ENCODE peak calls at places on chromosomes 6 and 20, in ten cellular contexts. V is neural crest cell, H is MM.1S, Q is RWPE1, T is tibial artery, F is nephron progenitor cell, R is Peyer's patch, L is A549, P is GM06990, B is fibroblast of pulmonary artery. X is an unnamed sample.

GRCh38 chr6:118705799-118706481 is 54.5 kb upstream of the CEP85L start:
- DNase-seq in H (peak; percentile 65), F (no peak), T (no peak), Q (no peak), V (no peak), R (peak; percentile 58), L (no peak), B (peak; percentile 77), P (peak; percentile 32), X (peak; percentile 75)

GRCh38 chr20:56625837-56626236 is 3.3 kb upstream of the TFAP2C start:
- DNase-seq in L (no peak), F (no peak), R (no peak), T (no peak), V (no peak), Q (no peak), B (no peak), P (no peak), H (no peak), X (no peak)

GRCh38 chr6:125198285-125199009 is 44.9 kb downstream of the TPD52L1 start:
- DNase-seq in R (no peak), F (no peak), H (no peak), Q (no peak), T (no peak), P (no peak), B (no peak), L (peak; percentile 38), V (no peak), X (peak; percentile 57)

GRCh38 chr6:33779305-33779704 is 9.6 kb downstream of the LEMD2 start:
- DNase-seq in R (no peak), Q (no peak), H (no peak), P (no peak), B (no peak), F (no peak), V (no peak), T (no peak), L (no peak), X (no peak)

GRCh38 chr6:133814797-133815196 is 74.1 kb upstream of the TCF21 start:
- DNase-seq in B (peak; percentile 83), T (peak; percentile 36), R (no peak), Q (peak; percentile 55), L (peak; percentile 39), V (no peak), H (no peak), F (no peak), P (no peak), X (peak; percentile 85)

GRCh38 chr6:166313255-166314070 is 5.3 kb upstream of the PRR18 start:
- DNase-seq in P (peak; percentile 46), Q (peak; percentile 64), L (peak; percentile 18), V (peak; percentile 57), T (peak; percentile 37), F (peak; percentile 65), H (peak; percentile 66), R (peak; percentile 61), B (peak; percentile 43), X (peak; percentile 58)

GRCh38 chr6:104682722-104683643 is 176.7 kb downstream of the HACE1 start:
- DNase-seq in F (peak; percentile 69), V (peak; percentile 70), Q (peak; percentile 51), R (peak; percentile 85), H (peak; percentile 31), B (peak; percentile 64), T (no peak), L (peak; percentile 66), P (peak; percentile 28), X (peak; percentile 33)

GRCh38 chr6:3373597-3374203 is 83.2 kb downstream of the SLC22A23 start:
- DNase-seq in L (no peak), V (no peak), Q (no peak), H (no peak), T (no peak), R (no peak), F (no peak), B (no peak), P (no peak), X (no peak)

GRCh38 chr6:31079656-31080261 is 32.6 kb downstream of the C6orf15 start:
- DNase-seq in L (peak; percentile 53), B (peak; percentile 76), V (peak; percentile 69), T (peak; percentile 68), R (peak; percentile 87), H (peak; percentile 70), Q (peak; percentile 58), P (peak; percentile 41), F (peak; percentile 76), X (peak; percentile 69)

GRCh38 chr20:15759546-15760216 is 813.6 kb downstream of the KIF16B start:
- DNase-seq in B (peak; percentile 7), L (peak; percentile 4), R (no peak), F (no peak), T (no peak), P (no peak), V (no peak), H (no peak), Q (no peak), X (peak; percentile 5)

GRCh38 chr20:53707341-53708102 is 113.9 kb upstream of the ZNF217 start:
- DNase-seq in Q (no peak), F (no peak), B (no peak), L (no peak), P (peak; percentile 42), T (no peak), H (no peak), V (no peak), R (no peak), X (no peak)

GRCh38 chr20:63740501-63741353 is 1.2 kb downstream of the SLC2A4RG start:
- DNase-seq in F (peak; percentile 73), T (peak; percentile 94), L (peak; percentile 90), V (peak; percentile 45), H (no peak), B (peak; percentile 91), R (peak; percentile 91), Q (peak; percentile 97), P (peak; percentile 63), X (peak; percentile 94)

DNA sequence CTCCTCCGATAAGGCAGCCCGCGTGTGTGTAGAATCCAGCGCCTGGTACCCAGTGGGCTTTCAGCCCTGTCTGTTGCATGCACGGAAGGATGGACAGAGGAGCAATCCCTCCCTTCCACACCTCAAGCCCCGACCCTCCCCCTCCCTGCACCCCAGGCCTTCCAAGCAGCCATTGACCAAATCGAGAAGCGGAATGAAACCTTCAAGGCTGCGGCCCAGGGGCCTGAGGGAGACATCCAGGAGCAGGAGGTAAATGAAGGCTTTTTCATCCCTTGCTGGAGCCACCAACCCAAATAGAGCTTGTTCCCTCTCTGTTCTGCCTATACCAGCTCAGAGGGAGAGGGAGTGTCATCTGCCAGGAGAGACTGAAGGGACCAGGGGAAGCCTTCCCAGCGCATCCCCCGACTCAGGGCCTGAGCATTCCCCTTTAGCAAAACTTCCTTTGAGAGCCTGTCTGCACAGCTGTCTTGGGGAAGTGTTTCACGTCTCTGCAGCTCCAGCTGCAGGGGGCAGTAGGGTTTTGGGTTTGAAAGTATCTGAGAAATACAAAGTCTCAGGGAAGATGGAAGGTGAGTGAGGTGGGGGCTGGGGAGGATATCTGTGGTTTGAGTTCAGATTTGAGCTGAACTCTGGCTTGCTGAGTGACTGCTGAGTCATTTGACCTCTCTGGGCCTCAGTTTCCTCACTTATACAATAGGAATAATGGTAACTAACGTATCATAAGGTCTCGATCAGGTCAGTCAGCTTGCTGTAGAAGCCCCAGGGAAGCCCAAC is 16.1 kb downstream of the FGD2 start:
- DNase-seq in H (peak; percentile 65), V (no peak), R (peak; percentile 65), T (no peak), P (no peak), B (peak; percentile 71), Q (no peak), F (no peak), L (peak; percentile 60), X (peak; percentile 61)
- TF ChIP-seq CTCF in H (peak; percentile 65), V (peak; percentile 60), R (peak; percentile 29), T (no peak), P (no peak), B (peak; percentile 70), Q (peak; percentile 45), F (peak; percentile 39), L (peak; percentile 54), X (peak; percentile 44)

GRCh38 chr6:135002229-135002844 is 52.3 kb downstream of the HBS1L start:
- DNase-seq in P (peak; percentile 43), V (no peak), B (peak; percentile 50), H (peak; percentile 56), F (no peak), Q (peak; percentile 24), T (no peak), R (no peak), L (peak; percentile 5), X (peak; percentile 43)
- TF ChIP-seq CTCF in P (peak; percentile 61), V (peak; percentile 75), B (peak; percentile 63), H (peak; percentile 57), F (peak; percentile 59), Q (peak; percentile 65), T (peak; percentile 11), R (peak; percentile 51), L (peak; percentile 56), X (peak; percentile 33)

GRCh38 chr6:71346034-71346680 is 57.5 kb downstream of the OGFRL1 start:
- DNase-seq in R (no peak), P (no peak), B (no peak), F (no peak), L (no peak), T (no peak), H (no peak), Q (no peak), V (no peak), X (no peak)

GRCh38 chr6:71351190-71351589 is 62.6 kb downstream of the OGFRL1 start:
- DNase-seq in P (no peak), V (no peak), F (no peak), B (no peak), T (no peak), L (no peak), H (no peak), R (no peak), Q (no peak), X (no peak)

GRCh38 chr6:71347119-71347518 is 58.5 kb downstream of the OGFRL1 start:
- DNase-seq in B (no peak), V (no peak), H (no peak), P (no peak), F (no peak), Q (no peak), R (no peak), T (no peak), L (no peak), X (no peak)

GRCh38 chr6:71349976-71350615 is 61.5 kb downstream of the OGFRL1 start:
- DNase-seq in H (no peak), L (no peak), P (no peak), T (peak; percentile 43), Q (no peak), B (peak; percentile 75), F (no peak), V (no peak), R (no peak), X (peak; percentile 13)

GRCh38 chr6:71349395-71349794 is 60.8 kb downstream of the OGFRL1 start:
- DNase-seq in T (no peak), Q (peak; percentile 33), F (no peak), H (peak; percentile 39), B (peak; percentile 73), P (no peak), L (peak; percentile 26), R (no peak), V (no peak), X (peak; percentile 33)
- TF ChIP-seq CTCF in T (peak; percentile 62), Q (peak; percentile 80), F (peak; percentile 74), H (peak; percentile 62), B (peak; percentile 63), P (peak; percentile 55), L (peak; percentile 54), R (peak; percentile 56), V (peak; percentile 86), X (peak; percentile 71)

DNA sequence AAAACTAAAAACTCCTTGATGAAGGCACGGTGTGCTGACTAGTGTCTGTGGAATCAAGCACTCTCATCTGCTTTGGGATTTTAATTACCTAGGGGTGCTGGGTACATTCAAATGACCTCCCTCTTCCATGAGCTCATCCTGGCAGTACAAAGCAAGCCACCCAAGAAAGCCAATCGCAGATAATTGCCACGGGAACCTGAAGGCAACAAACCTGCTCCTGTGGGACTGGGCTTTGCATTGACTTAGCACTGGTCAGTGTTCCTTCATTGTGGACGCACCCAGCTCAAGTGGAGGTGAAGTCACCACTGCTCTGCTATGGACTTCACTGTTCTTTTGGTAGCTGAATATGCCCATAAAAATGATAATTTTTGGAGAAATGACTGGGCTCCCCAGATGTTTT is 261.5 kb upstream of the FERMT1 start:
- DNase-seq in Q (no peak), F (no peak), P (no peak), B (no peak), T (no peak), V (no peak), L (no peak), H (no peak), R (no peak), X (no peak)
- TF ChIP-seq CTCF in Q (no peak), F (no peak), P (no peak), B (no peak), T (no peak), V (no peak), L (no peak), H (no peak), R (no peak), X (no peak)